ENCODE peak calls at places on chromosome 2, in five cellular contexts. U is LoVo, G is AG20443, O is NCI-H748 treated with DMSO at 0.1 percent for 48 hours, A is RWPE1. T is an unnamed sample.

GRCh38 chr2:102460467-102460866 is 12.6 kb upstream of the SLC9A4 start:
- DNase-seq in U (no peak), G (no peak), O (no peak), A (no peak), T (no peak)

GRCh38 chr2:1664698-1665097 is 79.6 kb downstream of the PXDN start:
- DNase-seq in U (no peak), G (no peak), O (no peak), A (no peak), T (no peak)

GRCh38 chr2:11420671-11421070 is 45.3 kb downstream of the E2F6 start:
- DNase-seq in U (no peak), G (no peak), O (no peak), A (no peak), T (no peak)

GRCh38 chr2:33298233-33298632 is 178.2 kb upstream of the RASGRP3 start:
- DNase-seq in U (no peak), G (peak), O (no peak), A (no peak), T (no peak)

GRCh38 chr2:36322108-36322507 is 33.5 kb upstream of the CRIM1 start:
- DNase-seq in U (no peak), G (peak), O (no peak), A (peak), T (no peak)

GRCh38 chr2:132656213-132656612 is 13.8 kb downstream of the LYPD1 start:
- DNase-seq in U (no peak), G (no peak), O (no peak), A (no peak), T (no peak)

GRCh38 chr2:60297296-60298010 is 256.0 kb downstream of the BCL11A start:
- DNase-seq in U (peak), G (peak), O (no peak), A (no peak), T (no peak)

GRCh38 chr2:84856785-84857184 is 24.1 kb downstream of the TRABD2A start:
- DNase-seq in U (no peak), G (no peak), O (no peak), A (no peak), T (no peak)

GRCh38 chr2:75087726-75088125 is 111.6 kb downstream of the TACR1 start:
- DNase-seq in U (no peak), G (peak), O (no peak), A (no peak), T (no peak)

GRCh38 chr2:54628957-54629356 is 94.5 kb upstream of the EML6 start:
- DNase-seq in U (no peak), G (no peak), O (no peak), A (no peak), T (no peak)

GRCh38 chr2:197339496-197340220 is 29.1 kb upstream of the ANKRD44 start:
- DNase-seq in U (no peak), G (no peak), O (no peak), A (no peak), T (no peak)

T was measured in keratinocyte.